ENCODE peak calls at places on chromosomes 4 and X, in four cellular contexts. D is upper lobe of right lung; I is hypothalamus; V is stimulated activated CD4-positive, alpha-beta T cell treated with anti-CD3 and anti-CD28 coated beads, Interleukin-15, amount 100 ng/mL, for 24 hours. E is an unnamed sample.

GRCh38 chr4:70940134-70940533 is 38.0 kb downstream of the MOB1B start:
- DNase-seq in D (no peak), I (no peak), V (no peak), E (no peak)

GRCh38 chr4:10272511-10272910 is 155.9 kb upstream of the WDR1 start:
- DNase-seq in D (no peak), I (no peak), V (no peak), E (no peak)

GRCh38 chr4:71944956-71945355 is 86.8 kb upstream of the NPFFR2 start:
- DNase-seq in D (no peak), I (no peak), V (no peak), E (no peak)

GRCh38 chr4:122777846-122778501 is 45.5 kb downstream of the BBS12 start:
- DNase-seq in D (no peak), I (no peak), V (no peak), E (no peak)

GRCh38 chr4:40395908-40396806 is 61.0 kb downstream of the CHRNA9 start:
- DNase-seq in D (peak; percentile 79), I (no peak), V (no peak), E (no peak)

GRCh38 chrX:115360220-115360781 is 70.8 kb downstream of the LUZP4 start:
- DNase-seq in D (no peak), I (no peak), V (no peak), E (no peak)

GRCh38 chr4:94032754-94033153 is 174.9 kb upstream of the SMARCAD1 start:
- DNase-seq in D (no peak), I (no peak), V (no peak), E (no peak)

GRCh38 chr4:158644341-158644740 is 27.3 kb downstream of the C4orf46 start:
- DNase-seq in D (no peak), I (no peak), V (no peak), E (no peak)

GRCh38 chrX:119272882-119273806 is 37.1 kb downstream of the PGRMC1 start:
- DNase-seq in D (peak; percentile 58), I (no peak), V (peak; percentile 72), E (no peak)

GRCh38 chrX:154051210-154051810 is 31.6 kb upstream of the IRAK1 start:
- DNase-seq in D (no peak), I (peak; percentile 4), V (peak; percentile 79), E (peak; percentile 28)

GRCh38 chr4:135354876-135355275 is 1153.3 kb upstream of the PABPC4L start:
- DNase-seq in D (no peak), I (no peak), V (no peak), E (no peak)

GRCh38 chr4:87041142-87041541 is 106.3 kb downstream of the AFF1 start:
- DNase-seq in D (no peak), I (no peak), V (no peak), E (no peak)

GRCh38 chrX:25014366-25014838 is 1.4 kb downstream of the ARX start:
- DNase-seq in D (no peak), I (no peak), V (no peak), E (no peak)

GRCh38 chrX:119015407-119016242 is 41.2 kb downstream of the LONRF3 start:
- DNase-seq in D (peak; percentile 67), I (no peak), V (peak; percentile 71), E (peak; percentile 18)

GRCh38 chr4:151484396-151485102 is 75.6 kb downstream of the FHIP1A start:
- DNase-seq in D (no peak), I (no peak), V (no peak), E (peak; percentile 70)

GRCh38 chrX:10554612-10555270 is 65.6 kb downstream of the MID1 start:
- DNase-seq in D (no peak), I (no peak), V (no peak), E (no peak)

GRCh38 chr4:113423631-113424030 is 337.9 kb downstream of the CAMK2D start:
- DNase-seq in D (no peak), I (no peak), V (no peak), E (no peak)

GRCh38 chr4:158769175-158769831 is 477 bp downstream of the FNIP2 start:
- DNase-seq in D (peak; percentile 76), I (peak; percentile 59), V (peak; percentile 60), E (peak; percentile 10)

GRCh38 chr4:153880983-153881382 is 92.1 kb upstream of the SFRP2 start:
- DNase-seq in D (no peak), I (no peak), V (no peak), E (no peak)

GRCh38 chr4:165994706-165995105 is 121.7 kb downstream of the TLL1 start:
- DNase-seq in D (no peak), I (no peak), V (no peak), E (peak; percentile 2)

GRCh38 chrX:36575670-36576069 is 432.5 kb upstream of the FAM47C start:
- DNase-seq in D (no peak), I (no peak), V (no peak), E (no peak)

GRCh38 chr4:7381221-7381889 is 53.4 kb downstream of the PSAPL1 start:
- DNase-seq in D (peak; percentile 44), I (no peak), V (no peak), E (no peak)

E was measured in SW480.